ENCODE peak calls at places on chromosomes 11 and 22, in nine cellular contexts. O is dorsolateral prefrontal cortex, D is HFFc6, L is GM23338, Z is AG04450, P is cardiac fibroblast, S is HL-60, T is OCI-LY7, B is AG09319. H is an unnamed sample.

GRCh38 chr22:30704978-30705377 is 10.3 kb downstream of the OSBP2 start:
- DNase-seq in T (no peak), O (no peak), B (no peak), S (no peak), P (no peak), Z (no peak), D (no peak), L (no peak), H (no peak)

GRCh38 chr22:49972163-49973017 is 11.8 kb downstream of the PIM3 start:
- DNase-seq in O (no peak), S (no peak), Z (no peak), T (no peak), B (no peak), D (no peak), P (no peak), L (no peak), H (peak; percentile 75)

GRCh38 chr11:94740083-94740974 is 27.8 kb upstream of the AMOTL1 start:
- DNase-seq in D (no peak), O (peak; percentile 62), Z (no peak), P (peak; percentile 23), S (no peak), B (no peak), L (peak; percentile 70), T (no peak), H (no peak)

GRCh38 chr22:21568207-21569075 is 927 bp downstream of the UBE2L3 start:
- DNase-seq in T (peak; percentile 65), P (peak; percentile 48), Z (no peak), O (no peak), S (peak; percentile 36), D (no peak), B (no peak), L (peak; percentile 50), H (peak; percentile 35)

GRCh38 chr11:64525711-64526110 is 65.3 kb upstream of the SLC22A12 start:
- DNase-seq in L (no peak), Z (no peak), P (no peak), B (no peak), D (no peak), S (no peak), T (no peak), O (no peak), H (no peak)

GRCh38 chr11:125886997-125887372 is 483 bp upstream of the HYLS1 start:
- DNase-seq in B (no peak), L (peak; percentile 70), O (peak; percentile 26), S (no peak), P (peak; percentile 20), T (peak; percentile 75), Z (no peak), D (no peak), H (peak; percentile 43)

GRCh38 chr11:72573380-72573949 is 100.8 kb downstream of the PDE2A start:
- DNase-seq in O (no peak), S (peak; percentile 26), B (no peak), P (peak; percentile 51), T (no peak), D (peak; percentile 25), Z (no peak), L (peak; percentile 80), H (no peak)

GRCh38 chr22:27241430-27242110 is 560.0 kb downstream of the MN1 start:
- DNase-seq in D (no peak), O (peak; percentile 33), P (peak; percentile 83), L (no peak), B (no peak), T (no peak), Z (no peak), S (no peak), H (no peak)

GRCh38 chr11:4025957-4026324 is 68.7 kb upstream of the RRM1 start:
- DNase-seq in O (no peak), D (peak; percentile 13), L (no peak), B (no peak), T (no peak), P (peak; percentile 86), S (no peak), Z (no peak), H (no peak)

GRCh38 chr11:13446444-13446843 is 16.6 kb downstream of the BTBD10 start:
- DNase-seq in B (no peak), L (no peak), D (peak; percentile 33), P (peak; percentile 39), S (no peak), T (no peak), O (no peak), Z (no peak), H (no peak)

GRCh38 chr22:38110008-38110862 is at the start of gene BAIAP2L2:
- DNase-seq in B (no peak), T (no peak), O (no peak), S (no peak), D (no peak), P (no peak), L (peak; percentile 37), Z (no peak), H (peak; percentile 82)

GRCh38 chr22:48262596-48263430 is 1500.4 kb downstream of the TBC1D22A start:
- DNase-seq in T (no peak), D (no peak), O (no peak), B (no peak), L (no peak), Z (no peak), S (no peak), P (no peak), H (no peak)

GRCh38 chr11:102280237-102280833 is 36.9 kb upstream of the BIRC3 start:
- DNase-seq in L (peak; percentile 36), T (no peak), D (no peak), Z (no peak), S (no peak), O (no peak), P (no peak), B (no peak), H (peak; percentile 48)

GRCh38 chr11:102276302-102277182 is 40.7 kb upstream of the BIRC3 start:
- DNase-seq in P (peak; percentile 59), Z (no peak), L (no peak), O (no peak), B (no peak), S (no peak), T (no peak), D (peak; percentile 9), H (no peak)

GRCh38 chr11:102283088-102283487 is 34.2 kb upstream of the BIRC3 start:
- DNase-seq in S (no peak), D (peak; percentile 46), P (no peak), T (no peak), O (no peak), B (no peak), L (no peak), Z (no peak), H (no peak)

GRCh38 chr11:102284008-102284407 is 33.3 kb upstream of the BIRC3 start:
- DNase-seq in T (no peak), O (no peak), Z (no peak), B (no peak), S (no peak), L (no peak), D (no peak), P (no peak), H (no peak)

GRCh38 chr11:102279641-102280170 is 37.6 kb upstream of the BIRC3 start:
- DNase-seq in O (no peak), S (no peak), T (no peak), Z (peak; percentile 34), P (peak; percentile 75), D (peak; percentile 8), L (peak; percentile 38), B (peak; percentile 42), H (peak; percentile 65)
- TF ChIP-seq CTCF in O (no peak), S (no peak), T (no peak), Z (peak; percentile 66), P (peak; percentile 30), D (peak; percentile 26), L (no peak), B (peak; percentile 54), H (no peak)

DNA sequence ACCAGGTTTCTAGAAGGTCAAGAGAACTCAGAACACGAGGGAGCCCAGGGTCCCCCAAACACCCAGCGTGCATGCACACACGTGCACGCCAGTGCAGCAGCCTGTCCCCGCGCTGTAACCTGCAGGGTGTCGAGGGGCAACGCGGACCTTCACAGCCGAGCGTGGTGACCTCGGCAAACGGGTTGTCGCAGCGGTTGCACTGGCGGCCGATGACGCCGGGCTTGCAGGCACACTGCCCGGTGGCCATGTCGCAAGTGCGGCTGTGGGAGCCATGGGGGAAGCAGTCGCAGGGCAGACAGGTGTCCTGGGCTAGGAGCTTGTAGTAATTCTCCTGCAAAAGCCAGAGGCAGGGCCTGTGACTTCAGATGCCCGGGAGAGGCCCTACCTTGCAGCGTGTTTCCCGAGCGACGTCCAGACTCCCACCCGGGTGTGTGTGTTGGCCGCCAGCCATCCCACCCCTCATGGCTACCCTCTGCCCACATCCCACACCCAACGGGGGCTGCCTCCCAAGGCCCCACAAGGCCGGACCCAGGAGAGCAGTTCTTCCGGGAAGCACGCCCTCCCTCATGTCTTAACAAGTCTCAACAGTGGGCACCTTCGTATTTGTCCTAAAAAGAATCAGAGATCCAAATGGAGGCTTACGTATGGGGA is 56.1 kb downstream of the TRMU start:
- DNase-seq in T (no peak), Z (no peak), S (no peak), D (no peak), L (no peak), P (no peak), B (no peak), O (no peak), H (no peak)
- TF ChIP-seq CTCF in T (no peak), Z (no peak), S (no peak), D (no peak), L (no peak), P (no peak), B (no peak), O (no peak), H (no peak)

DNA sequence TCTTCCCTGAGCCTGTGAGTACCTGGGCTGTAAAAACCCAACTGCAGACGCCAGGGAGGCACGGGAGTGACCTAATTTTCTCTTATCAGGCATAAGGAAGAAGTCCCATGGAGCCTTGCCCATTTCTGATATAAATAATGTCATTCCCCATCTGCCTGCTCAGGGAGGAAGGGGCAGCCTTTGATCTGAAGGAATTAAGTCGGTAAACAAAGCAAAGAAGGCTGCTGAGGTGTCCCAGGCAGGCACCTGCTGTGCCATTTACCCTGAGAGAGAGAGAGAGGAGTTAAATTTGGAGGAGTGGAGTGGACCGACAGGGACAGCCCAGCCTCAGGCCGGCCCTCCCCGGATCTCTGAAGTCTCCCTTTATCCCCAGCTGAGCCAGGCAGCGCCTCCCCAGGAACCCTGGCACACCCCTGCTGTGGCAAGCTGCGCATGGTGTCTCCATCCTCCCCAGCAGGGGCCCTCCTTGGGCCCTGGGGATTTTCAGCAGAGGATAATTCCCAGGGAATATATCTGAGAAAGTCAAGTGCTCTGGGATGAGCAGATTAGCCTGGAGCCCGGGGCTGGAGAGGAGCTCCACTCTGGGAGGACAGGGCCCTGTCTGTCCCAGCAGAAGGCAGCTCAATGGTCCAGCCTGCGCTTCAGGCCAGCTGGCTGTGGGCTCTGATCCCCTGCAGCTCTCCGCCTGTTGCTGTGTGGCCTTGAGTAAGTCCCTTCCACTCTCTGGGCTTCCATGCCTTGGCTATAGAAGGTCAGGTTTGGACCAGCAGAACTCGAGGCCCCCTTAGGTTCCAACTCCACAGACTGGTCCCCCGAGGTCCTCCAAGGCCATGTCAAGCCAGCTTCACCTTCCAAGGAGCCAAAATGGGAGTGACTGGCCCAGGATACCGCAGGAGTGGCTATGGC is 17.5 kb upstream of the CABP7 start:
- DNase-seq in P (no peak), Z (no peak), O (no peak), D (no peak), T (peak; percentile 4), S (no peak), L (no peak), B (no peak), H (peak; percentile 57)
- TF ChIP-seq CTCF in P (peak; percentile 14), Z (no peak), O (no peak), D (peak; percentile 48), T (no peak), S (no peak), L (no peak), B (no peak), H (no peak)

DNA sequence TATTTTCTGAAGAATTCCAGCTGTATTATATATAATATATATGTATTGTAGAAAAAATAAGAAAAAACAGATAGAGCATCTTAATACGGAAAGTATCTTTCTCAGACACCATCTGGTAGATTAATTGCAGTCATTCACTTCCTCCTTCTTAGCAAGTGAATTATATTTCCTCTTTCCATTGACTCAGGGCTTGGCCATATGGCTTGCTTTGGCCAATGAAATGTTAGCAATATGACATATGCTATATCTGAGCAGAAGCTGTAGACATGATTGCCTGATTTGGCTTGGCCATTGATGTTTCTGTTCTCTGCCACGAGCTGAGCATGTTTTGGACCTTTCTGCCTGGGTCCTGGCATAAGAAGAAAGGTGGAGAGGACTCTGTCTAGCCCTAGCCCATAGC is 34.4 kb upstream of the ZBED5 start:
- DNase-seq in Z (no peak), L (no peak), O (no peak), D (no peak), T (peak; percentile 29), S (no peak), P (no peak), B (no peak), H (no peak)
- TF ChIP-seq CTCF in Z (no peak), L (no peak), O (no peak), D (no peak), T (no peak), S (no peak), P (no peak), B (no peak), H (no peak)